ENCODE peak calls at places on chromosomes 16 and 17, in seven cellular contexts. One of them, this sample, is unnamed.

GRCh38 chr17:57067162-57067561 is 17.9 kb upstream of the AKAP1 start:
- DNase-seq in thoracic aorta: no peak
- DNase-seq in heart left ventricle: no peak
- DNase-seq in H9: no peak
- DNase-seq in coronary artery: no peak
- DNase-seq in cardiac muscle cell: no peak
- DNase-seq in WERI-Rb-1: no peak
- DNase-seq in this sample: no peak

GRCh38 chr17:27811961-27812360 is 11.6 kb upstream of the NOS2 start:
- DNase-seq in thoracic aorta: no peak
- DNase-seq in heart left ventricle: no peak
- DNase-seq in H9: no peak
- DNase-seq in coronary artery: no peak
- DNase-seq in cardiac muscle cell: no peak
- DNase-seq in WERI-Rb-1: no peak
- DNase-seq in this sample: no peak

GRCh38 chr16:69131749-69132423 is 502 bp downstream of the CHTF8 start:
- DNase-seq in thoracic aorta: peak
- DNase-seq in heart left ventricle: peak
- DNase-seq in H9: peak
- DNase-seq in coronary artery: peak
- DNase-seq in cardiac muscle cell: peak
- DNase-seq in WERI-Rb-1: peak
- DNase-seq in this sample: peak

GRCh38 chr16:68823401-68823800 is 19.9 kb upstream of the TANGO6 start:
- DNase-seq in thoracic aorta: no peak
- DNase-seq in heart left ventricle: no peak
- DNase-seq in H9: peak
- DNase-seq in coronary artery: no peak
- DNase-seq in cardiac muscle cell: peak
- DNase-seq in WERI-Rb-1: no peak
- DNase-seq in this sample: peak

GRCh38 chr16:61131447-61131846 is 904.8 kb downstream of the CDH8 start:
- DNase-seq in thoracic aorta: no peak
- DNase-seq in heart left ventricle: no peak
- DNase-seq in H9: peak
- DNase-seq in coronary artery: no peak
- DNase-seq in cardiac muscle cell: no peak
- DNase-seq in WERI-Rb-1: no peak
- DNase-seq in this sample: no peak

GRCh38 chr16:85385463-85386331 is 227.4 kb upstream of the GSE1 start:
- DNase-seq in thoracic aorta: no peak
- DNase-seq in heart left ventricle: peak
- DNase-seq in H9: no peak
- DNase-seq in coronary artery: no peak
- DNase-seq in cardiac muscle cell: no peak
- DNase-seq in WERI-Rb-1: peak
- DNase-seq in this sample: no peak

GRCh38 chr17:50268632-50269287 is 5.5 kb upstream of the TMEM92 start:
- DNase-seq in thoracic aorta: no peak
- DNase-seq in heart left ventricle: no peak
- DNase-seq in H9: peak
- DNase-seq in coronary artery: peak
- DNase-seq in cardiac muscle cell: peak
- DNase-seq in WERI-Rb-1: no peak
- DNase-seq in this sample: no peak

GRCh38 chr16:2159052-2159838 is 3.7 kb downstream of the TRAF7 start:
- DNase-seq in thoracic aorta: no peak
- DNase-seq in heart left ventricle: no peak
- DNase-seq in H9: no peak
- DNase-seq in coronary artery: peak
- DNase-seq in cardiac muscle cell: peak
- DNase-seq in WERI-Rb-1: no peak
- DNase-seq in this sample: no peak

GRCh38 chr17:36592316-36592710 is 634 bp downstream of the DHRS11 start:
- DNase-seq in thoracic aorta: no peak
- DNase-seq in heart left ventricle: peak
- DNase-seq in H9: peak
- DNase-seq in coronary artery: no peak
- DNase-seq in cardiac muscle cell: peak
- DNase-seq in WERI-Rb-1: peak
- DNase-seq in this sample: no peak

GRCh38 chr17:74353446-74354060 is 8.1 kb downstream of the BTBD17 start:
- DNase-seq in thoracic aorta: no peak
- DNase-seq in heart left ventricle: no peak
- DNase-seq in H9: no peak
- DNase-seq in coronary artery: no peak
- DNase-seq in cardiac muscle cell: no peak
- DNase-seq in WERI-Rb-1: peak
- DNase-seq in this sample: no peak
- TF ChIP-seq CTCF in thoracic aorta: no peak
- TF ChIP-seq CTCF in heart left ventricle: no peak
- TF ChIP-seq CTCF in H9: no peak
- TF ChIP-seq CTCF in coronary artery: no peak
- TF ChIP-seq CTCF in cardiac muscle cell: no peak
- TF ChIP-seq CTCF in WERI-Rb-1: no peak
- TF ChIP-seq CTCF in this sample: no peak

GRCh38 chr17:39870776-39871175 is 2.8 kb downstream of the ZPBP2 start:
- DNase-seq in thoracic aorta: no peak
- DNase-seq in heart left ventricle: no peak
- DNase-seq in H9: no peak
- DNase-seq in coronary artery: no peak
- DNase-seq in cardiac muscle cell: no peak
- DNase-seq in WERI-Rb-1: no peak
- DNase-seq in this sample: no peak

GRCh38 chr17:39868554-39868942 is 546 bp downstream of the ZPBP2 start:
- DNase-seq in thoracic aorta: no peak
- DNase-seq in heart left ventricle: no peak
- DNase-seq in H9: no peak
- DNase-seq in coronary artery: no peak
- DNase-seq in cardiac muscle cell: no peak
- DNase-seq in WERI-Rb-1: no peak
- DNase-seq in this sample: no peak

GRCh38 chr17:39866013-39866730 is 1.8 kb upstream of the ZPBP2 start:
- DNase-seq in thoracic aorta: no peak
- DNase-seq in heart left ventricle: no peak
- DNase-seq in H9: no peak
- DNase-seq in coronary artery: no peak
- DNase-seq in cardiac muscle cell: no peak
- DNase-seq in WERI-Rb-1: no peak
- DNase-seq in this sample: no peak

GRCh38 chr17:39867084-39867890 is 715 bp upstream of the ZPBP2 start:
- DNase-seq in thoracic aorta: no peak
- DNase-seq in heart left ventricle: no peak
- DNase-seq in H9: no peak
- DNase-seq in coronary artery: no peak
- DNase-seq in cardiac muscle cell: no peak
- DNase-seq in WERI-Rb-1: no peak
- DNase-seq in this sample: no peak

GRCh38 chr17:39867891-39868553 is at the start of gene ZPBP2:
- DNase-seq in thoracic aorta: no peak
- DNase-seq in heart left ventricle: no peak
- DNase-seq in H9: peak
- DNase-seq in coronary artery: no peak
- DNase-seq in cardiac muscle cell: no peak
- DNase-seq in WERI-Rb-1: no peak
- DNase-seq in this sample: no peak
- H3K27ac ChIP-seq in thoracic aorta: no peak
- H3K27ac ChIP-seq in heart left ventricle: no peak
- H3K27ac ChIP-seq in H9: no peak
- H3K27ac ChIP-seq in coronary artery: no peak
- H3K27ac ChIP-seq in cardiac muscle cell: no peak
- H3K27ac ChIP-seq in WERI-Rb-1: no peak
- H3K27ac ChIP-seq in this sample: no peak

DNA sequence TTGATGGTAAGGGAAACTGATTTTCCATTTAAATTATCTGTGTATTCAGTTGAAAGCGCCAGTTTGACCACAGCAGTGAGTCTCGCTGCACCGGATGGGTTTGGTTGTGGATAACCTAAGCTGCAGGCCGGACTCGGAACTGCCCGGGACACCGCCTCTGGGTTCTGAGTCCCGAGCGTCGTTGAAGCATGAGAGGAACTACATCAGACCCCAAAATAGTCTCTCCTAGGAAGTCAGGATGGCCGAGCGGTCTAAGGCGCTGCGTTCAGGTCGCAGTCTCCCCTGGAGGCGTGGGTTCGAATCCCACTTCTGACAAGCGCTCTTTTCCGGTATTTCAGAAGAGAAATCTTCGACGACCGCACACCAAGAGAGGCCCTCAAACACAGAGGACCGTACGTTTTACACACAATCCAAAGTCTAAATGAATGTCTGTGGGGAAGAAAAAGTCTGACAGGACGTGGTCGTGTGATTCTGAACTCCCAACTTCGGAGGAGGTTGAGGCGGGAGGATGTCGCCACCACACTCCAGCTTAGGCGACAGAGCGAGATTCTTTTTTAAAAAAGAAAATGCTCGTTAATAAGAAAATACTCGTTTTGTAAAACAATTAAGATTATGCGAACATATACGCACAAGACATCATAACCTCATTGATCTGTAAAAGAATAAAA is 15.4 kb upstream of the PLLP start:
- DNase-seq in thoracic aorta: peak
- DNase-seq in heart left ventricle: peak
- DNase-seq in H9: peak
- DNase-seq in coronary artery: peak
- DNase-seq in cardiac muscle cell: peak
- DNase-seq in WERI-Rb-1: peak
- DNase-seq in this sample: peak
- TF ChIP-seq CTCF in thoracic aorta: peak
- TF ChIP-seq CTCF in heart left ventricle: peak
- TF ChIP-seq CTCF in H9: peak
- TF ChIP-seq CTCF in coronary artery: peak
- TF ChIP-seq CTCF in cardiac muscle cell: no peak
- TF ChIP-seq CTCF in WERI-Rb-1: no peak
- TF ChIP-seq CTCF in this sample: no peak

DNA sequence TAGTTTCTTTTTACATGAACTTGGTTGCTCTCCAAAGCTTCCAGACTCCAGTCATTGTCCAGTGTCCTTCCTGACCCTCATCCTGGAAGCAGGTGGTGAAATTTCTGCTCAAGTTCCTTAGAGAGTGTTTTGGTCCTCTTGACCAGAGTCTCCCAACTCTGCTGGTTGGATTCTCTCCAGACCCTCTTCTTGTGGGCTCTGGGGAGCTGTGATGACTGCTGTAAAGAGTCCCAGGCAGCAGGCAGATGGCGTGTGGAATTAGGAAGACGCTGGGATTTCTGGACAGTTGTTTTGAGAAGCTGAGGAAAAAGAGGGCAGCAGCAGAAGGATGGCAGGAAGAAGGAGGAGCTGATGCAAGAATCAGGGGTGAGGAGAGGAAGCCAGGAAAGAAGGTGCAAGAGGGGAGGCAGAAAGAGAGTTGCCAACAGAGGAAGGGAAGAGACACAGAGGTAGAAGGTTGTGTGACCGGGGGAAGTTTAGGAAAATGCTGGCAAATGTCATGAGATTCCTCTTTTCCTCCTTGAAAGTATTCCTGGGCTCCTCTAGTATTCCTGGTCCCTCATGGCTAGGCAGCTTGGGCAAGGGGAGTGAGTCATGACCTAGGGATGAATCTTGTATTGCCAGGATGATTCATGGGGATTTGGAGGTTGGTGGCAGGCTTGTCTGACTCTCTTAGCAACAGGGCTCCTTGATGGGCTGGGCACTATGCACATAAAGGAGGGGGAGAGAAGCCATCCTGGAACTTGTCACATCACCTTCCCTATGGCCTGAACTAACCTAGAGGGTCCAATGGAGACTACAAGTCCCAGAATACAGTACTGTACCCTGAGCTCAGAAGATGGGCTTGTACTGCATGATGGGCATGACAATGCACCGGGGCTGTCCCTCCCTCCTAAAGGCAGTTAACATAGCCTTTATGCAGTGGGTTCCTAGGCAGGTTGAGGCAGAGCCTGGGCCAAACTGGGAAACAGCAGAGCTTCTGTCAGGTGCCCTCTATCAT is 1.9 kb upstream of the SEZ6 start:
- DNase-seq in thoracic aorta: no peak
- DNase-seq in heart left ventricle: no peak
- DNase-seq in H9: no peak
- DNase-seq in coronary artery: no peak
- DNase-seq in cardiac muscle cell: peak
- DNase-seq in WERI-Rb-1: peak
- DNase-seq in this sample: no peak
- H3K27ac ChIP-seq in thoracic aorta: no peak
- H3K27ac ChIP-seq in heart left ventricle: no peak
- H3K27ac ChIP-seq in H9: no peak
- H3K27ac ChIP-seq in coronary artery: no peak
- H3K27ac ChIP-seq in cardiac muscle cell: no peak
- H3K27ac ChIP-seq in WERI-Rb-1: peak
- H3K27ac ChIP-seq in this sample: no peak

GRCh38 chr17:21126645-21127507 is at the start of gene DHRS7B:
- DNase-seq in thoracic aorta: peak
- DNase-seq in heart left ventricle: peak
- DNase-seq in H9: peak
- DNase-seq in coronary artery: peak
- DNase-seq in cardiac muscle cell: peak
- DNase-seq in WERI-Rb-1: peak
- DNase-seq in this sample: peak
- TF ChIP-seq CTCF in thoracic aorta: no peak
- TF ChIP-seq CTCF in heart left ventricle: no peak
- TF ChIP-seq CTCF in H9: no peak
- TF ChIP-seq CTCF in coronary artery: no peak
- TF ChIP-seq CTCF in cardiac muscle cell: peak
- TF ChIP-seq CTCF in WERI-Rb-1: no peak
- TF ChIP-seq CTCF in this sample: no peak

DNA sequence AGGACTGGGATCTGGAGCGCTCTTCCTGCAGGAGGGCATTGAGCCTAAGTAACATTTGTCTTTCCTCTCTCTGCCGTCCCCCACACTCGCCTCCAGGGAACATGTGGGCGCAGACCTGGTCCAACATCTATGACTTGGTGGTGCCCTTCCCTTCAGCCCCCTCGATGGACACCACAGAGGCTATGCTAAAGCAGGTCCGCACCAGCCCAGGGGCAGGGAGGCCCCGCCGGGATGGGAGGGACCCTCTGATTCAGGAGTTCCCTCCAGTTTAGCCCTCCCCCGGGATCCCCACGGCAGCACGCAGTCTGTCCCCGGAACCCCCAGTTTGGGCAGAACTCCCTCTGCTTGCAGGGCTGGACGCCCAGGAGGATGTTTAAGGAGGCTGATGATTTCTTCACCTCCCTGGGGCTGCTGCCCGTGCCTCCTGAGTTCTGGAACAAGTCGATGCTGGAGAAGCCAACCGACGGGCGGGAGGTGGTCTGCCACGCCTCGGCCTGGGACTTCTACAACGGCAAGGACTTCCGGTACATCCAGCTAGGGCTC is 14.1 kb downstream of the ACE start:
- DNase-seq in thoracic aorta: no peak
- DNase-seq in heart left ventricle: no peak
- DNase-seq in H9: no peak
- DNase-seq in coronary artery: no peak
- DNase-seq in cardiac muscle cell: no peak
- DNase-seq in WERI-Rb-1: no peak
- DNase-seq in this sample: no peak
- H3K27ac ChIP-seq in thoracic aorta: no peak
- H3K27ac ChIP-seq in heart left ventricle: no peak
- H3K27ac ChIP-seq in H9: no peak
- H3K27ac ChIP-seq in coronary artery: no peak
- H3K27ac ChIP-seq in cardiac muscle cell: no peak
- H3K27ac ChIP-seq in WERI-Rb-1: no peak
- H3K27ac ChIP-seq in this sample: no peak